ENCODE peak calls at places on chromosome 18, in six cellular contexts. One of them, this sample, is unnamed.
A peak's percentile ranks its signal among the peaks of the same experiment; 100 is the strongest.

GRCh38 chr18:32775628-32776027 is 2.8 kb upstream of the KLHL14 start:
- DNase-seq in activated CD8-positive, alpha-beta T cell treated with anti-CD3 and anti-CD28 coated beads, Interleukin-2, amount 10 ng/mL, durations not matched to agents 7 days and 5 days: no peak
- DNase-seq in Ammon's horn: no peak
- DNase-seq in astrocyte: no peak
- DNase-seq in stimulated activated CD8-positive, alpha-beta memory T cell treated with anti-CD3 and anti-CD28 coated beads, Interleukin-4, amount 100 ng/mL, for 1 hour: no peak
- DNase-seq in heart right ventricle: no peak
- DNase-seq in this sample: no peak

GRCh38 chr18:45621068-45621511 is 5.8 kb downstream of the SLC14A2 start:
- DNase-seq in activated CD8-positive, alpha-beta T cell treated with anti-CD3 and anti-CD28 coated beads, Interleukin-2, amount 10 ng/mL, durations not matched to agents 7 days and 5 days: peak; percentile 57
- DNase-seq in Ammon's horn: peak; percentile 63
- DNase-seq in astrocyte: no peak
- DNase-seq in stimulated activated CD8-positive, alpha-beta memory T cell treated with anti-CD3 and anti-CD28 coated beads, Interleukin-4, amount 100 ng/mL, for 1 hour: peak; percentile 8
- DNase-seq in heart right ventricle: peak; percentile 34
- DNase-seq in this sample: no peak

GRCh38 chr18:57585421-57585820 is 1.1 kb downstream of the FECH start:
- DNase-seq in activated CD8-positive, alpha-beta T cell treated with anti-CD3 and anti-CD28 coated beads, Interleukin-2, amount 10 ng/mL, durations not matched to agents 7 days and 5 days: no peak
- DNase-seq in Ammon's horn: peak; percentile 76
- DNase-seq in astrocyte: peak; percentile 47
- DNase-seq in stimulated activated CD8-positive, alpha-beta memory T cell treated with anti-CD3 and anti-CD28 coated beads, Interleukin-4, amount 100 ng/mL, for 1 hour: no peak
- DNase-seq in heart right ventricle: no peak
- DNase-seq in this sample: no peak

GRCh38 chr18:79511671-79512301 is 116.1 kb downstream of the NFATC1 start:
- DNase-seq in activated CD8-positive, alpha-beta T cell treated with anti-CD3 and anti-CD28 coated beads, Interleukin-2, amount 10 ng/mL, durations not matched to agents 7 days and 5 days: no peak
- DNase-seq in Ammon's horn: no peak
- DNase-seq in astrocyte: no peak
- DNase-seq in stimulated activated CD8-positive, alpha-beta memory T cell treated with anti-CD3 and anti-CD28 coated beads, Interleukin-4, amount 100 ng/mL, for 1 hour: no peak
- DNase-seq in heart right ventricle: peak; percentile 3
- DNase-seq in this sample: no peak

GRCh38 chr18:12248926-12249720 is 5.0 kb upstream of the CIDEA start:
- DNase-seq in activated CD8-positive, alpha-beta T cell treated with anti-CD3 and anti-CD28 coated beads, Interleukin-2, amount 10 ng/mL, durations not matched to agents 7 days and 5 days: no peak
- DNase-seq in Ammon's horn: no peak
- DNase-seq in astrocyte: no peak
- DNase-seq in stimulated activated CD8-positive, alpha-beta memory T cell treated with anti-CD3 and anti-CD28 coated beads, Interleukin-4, amount 100 ng/mL, for 1 hour: no peak
- DNase-seq in heart right ventricle: no peak
- DNase-seq in this sample: no peak

GRCh38 chr18:37537868-37538525 is 27.6 kb downstream of the CELF4 start:
- DNase-seq in activated CD8-positive, alpha-beta T cell treated with anti-CD3 and anti-CD28 coated beads, Interleukin-2, amount 10 ng/mL, durations not matched to agents 7 days and 5 days: peak; percentile 59
- DNase-seq in Ammon's horn: peak; percentile 73
- DNase-seq in astrocyte: peak; percentile 8
- DNase-seq in stimulated activated CD8-positive, alpha-beta memory T cell treated with anti-CD3 and anti-CD28 coated beads, Interleukin-4, amount 100 ng/mL, for 1 hour: no peak
- DNase-seq in heart right ventricle: peak; percentile 72
- DNase-seq in this sample: no peak

GRCh38 chr18:79200546-79201268 is 131.5 kb downstream of the ATP9B start:
- DNase-seq in activated CD8-positive, alpha-beta T cell treated with anti-CD3 and anti-CD28 coated beads, Interleukin-2, amount 10 ng/mL, durations not matched to agents 7 days and 5 days: peak; percentile 37
- DNase-seq in Ammon's horn: peak; percentile 85
- DNase-seq in astrocyte: peak; percentile 20
- DNase-seq in stimulated activated CD8-positive, alpha-beta memory T cell treated with anti-CD3 and anti-CD28 coated beads, Interleukin-4, amount 100 ng/mL, for 1 hour: no peak
- DNase-seq in heart right ventricle: peak; percentile 38
- DNase-seq in this sample: peak; percentile 10

GRCh38 chr18:41347057-41347456 is 608.0 kb upstream of the PIK3C3 start:
- DNase-seq in activated CD8-positive, alpha-beta T cell treated with anti-CD3 and anti-CD28 coated beads, Interleukin-2, amount 10 ng/mL, durations not matched to agents 7 days and 5 days: no peak
- DNase-seq in Ammon's horn: no peak
- DNase-seq in astrocyte: peak; percentile 97
- DNase-seq in stimulated activated CD8-positive, alpha-beta memory T cell treated with anti-CD3 and anti-CD28 coated beads, Interleukin-4, amount 100 ng/mL, for 1 hour: no peak
- DNase-seq in heart right ventricle: no peak
- DNase-seq in this sample: no peak

GRCh38 chr18:60981651-60982050 is 351.6 kb upstream of the CDH20 start:
- DNase-seq in activated CD8-positive, alpha-beta T cell treated with anti-CD3 and anti-CD28 coated beads, Interleukin-2, amount 10 ng/mL, durations not matched to agents 7 days and 5 days: no peak
- DNase-seq in Ammon's horn: no peak
- DNase-seq in astrocyte: peak; percentile 36
- DNase-seq in stimulated activated CD8-positive, alpha-beta memory T cell treated with anti-CD3 and anti-CD28 coated beads, Interleukin-4, amount 100 ng/mL, for 1 hour: no peak
- DNase-seq in heart right ventricle: no peak
- DNase-seq in this sample: no peak

GRCh38 chr18:55334875-55335274 is 253.1 kb downstream of the TCF4 start:
- DNase-seq in activated CD8-positive, alpha-beta T cell treated with anti-CD3 and anti-CD28 coated beads, Interleukin-2, amount 10 ng/mL, durations not matched to agents 7 days and 5 days: no peak
- DNase-seq in Ammon's horn: peak; percentile 87
- DNase-seq in astrocyte: no peak
- DNase-seq in stimulated activated CD8-positive, alpha-beta memory T cell treated with anti-CD3 and anti-CD28 coated beads, Interleukin-4, amount 100 ng/mL, for 1 hour: no peak
- DNase-seq in heart right ventricle: peak; percentile 54
- DNase-seq in this sample: no peak

This sample was measured in T-helper 22 cell.